ENCODE peak calls at places on chromosomes 13 and 19, in seven cellular contexts. X, B, J, U, F, H and A are unnamed samples.

GRCh38 chr13:47859129-47859528 is 141.9 kb downstream of the SUCLA2 start:
- DNase-seq in X (no peak), B (peak), J (no peak), U (no peak), F (no peak), H (no peak), A (peak)

GRCh38 chr13:52096748-52097147 is 32.1 kb downstream of the NEK5 start:
- DNase-seq in X (no peak), B (no peak), J (no peak), U (no peak), F (no peak), H (no peak), A (no peak)

GRCh38 chr19:53365899-53366493 is 491 bp downstream of the ZNF525 start:
- DNase-seq in X (no peak), B (no peak), J (peak), U (no peak), F (no peak), H (peak), A (peak)

GRCh38 chr19:13302521-13303270 is 152.5 kb downstream of the IER2 start:
- DNase-seq in X (no peak), B (no peak), J (no peak), U (no peak), F (no peak), H (no peak), A (peak)

GRCh38 chr13:41637578-41637977 is 180.2 kb downstream of the RGCC start:
- DNase-seq in X (no peak), B (no peak), J (no peak), U (no peak), F (no peak), H (no peak), A (peak)

GRCh38 chr13:86608739-86609138 is 809.5 kb upstream of the SLITRK6 start:
- DNase-seq in X (no peak), B (no peak), J (no peak), U (no peak), F (no peak), H (no peak), A (no peak)

GRCh38 chr13:79491715-79492114 is 10.8 kb downstream of the NDFIP2 start:
- DNase-seq in X (no peak), B (peak), J (no peak), U (peak), F (no peak), H (peak), A (peak)

GRCh38 chr19:48715681-48716171 is 3.8 kb downstream of the MAMSTR start:
- DNase-seq in X (no peak), B (no peak), J (no peak), U (no peak), F (no peak), H (no peak), A (peak)

GRCh38 chr19:35030257-35031071 is at the start of gene SCN1B:
- DNase-seq in X (peak), B (no peak), J (no peak), U (peak), F (peak), H (peak), A (peak)

GRCh38 chr13:55577082-55577846 is 1563.5 kb upstream of the PRR20A start:
- DNase-seq in X (no peak), B (no peak), J (no peak), U (no peak), F (no peak), H (no peak), A (no peak)

GRCh38 chr19:33910922-33911321 is 114.3 kb downstream of the KCTD15 start:
- DNase-seq in X (no peak), B (no peak), J (no peak), U (no peak), F (no peak), H (no peak), A (no peak)

GRCh38 chr13:109199280-109199679 is 569.9 kb downstream of the MYO16 start:
- DNase-seq in X (no peak), B (no peak), J (no peak), U (no peak), F (no peak), H (no peak), A (no peak)

GRCh38 chr19:11401808-11402543 is 17.1 kb downstream of the RGL3 start:
- DNase-seq in X (no peak), B (no peak), J (no peak), U (no peak), F (no peak), H (no peak), A (no peak)

GRCh38 chr13:21181671-21182070 is 5.2 kb downstream of the MRPL57 start:
- DNase-seq in X (no peak), B (no peak), J (no peak), U (no peak), F (no peak), H (no peak), A (no peak)

GRCh38 chr19:19489804-19490204 is 25.5 kb downstream of the TSSK6 start:
- DNase-seq in X (no peak), B (no peak), J (no peak), U (no peak), F (no peak), H (no peak), A (no peak)

GRCh38 chr19:14528419-14529253 is 758 bp upstream of the TECR start:
- DNase-seq in X (no peak), B (no peak), J (no peak), U (no peak), F (no peak), H (no peak), A (no peak)

GRCh38 chr13:24270639-24271131 is 38.7 kb upstream of the C1QTNF9 start:
- DNase-seq in X (peak), B (no peak), J (peak), U (peak), F (peak), H (peak), A (peak)

GRCh38 chr19:47446534-47447469 is 24.9 kb downstream of the SLC8A2 start:
- DNase-seq in X (peak), B (no peak), J (no peak), U (no peak), F (peak), H (no peak), A (no peak)

GRCh38 chr13:21101865-21102576 is 40.6 kb upstream of the LATS2 start:
- DNase-seq in X (no peak), B (no peak), J (no peak), U (no peak), F (no peak), H (no peak), A (no peak)

GRCh38 chr13:106597190-106597589 is 29.3 kb upstream of the ARGLU1 start:
- DNase-seq in X (no peak), B (no peak), J (no peak), U (no peak), F (no peak), H (no peak), A (peak)

GRCh38 chr13:78035500-78035899 is 116.9 kb upstream of the EDNRB start:
- DNase-seq in X (no peak), B (no peak), J (no peak), U (no peak), F (no peak), H (no peak), A (no peak)

GRCh38 chr19:19296953-19297689 is 23.2 kb downstream of the SUGP1 start:
- DNase-seq in X (no peak), B (no peak), J (no peak), U (no peak), F (no peak), H (no peak), A (no peak)

GRCh38 chr13:24071016-24071415 is 89.5 kb upstream of the SPATA13 start:
- DNase-seq in X (no peak), B (no peak), J (no peak), U (no peak), F (no peak), H (no peak), A (no peak)

GRCh38 chr13:100517135-100517534 is 71.5 kb downstream of the GGACT start:
- DNase-seq in X (peak), B (no peak), J (no peak), U (no peak), F (no peak), H (no peak), A (no peak)

GRCh38 chr13:27839809-27840467 is 47.7 kb downstream of the GSX1 start:
- DNase-seq in X (no peak), B (no peak), J (no peak), U (no peak), F (no peak), H (no peak), A (no peak)

GRCh38 chr13:88919970-88920628 is 1248.9 kb downstream of the SLITRK5 start:
- DNase-seq in X (no peak), B (no peak), J (no peak), U (no peak), F (peak), H (no peak), A (no peak)

GRCh38 chr19:18385675-18386542 is at the start of gene GDF15:
- DNase-seq in X (peak), B (no peak), J (no peak), U (peak), F (no peak), H (no peak), A (peak)